ENCODE peak calls at places on chromosomes 12 and 14, in ten cellular contexts. C is foreskin fibroblast; Y is CD8-positive, alpha-beta memory T cell; Q is omental fat pad; F is NCI-H1417; V is stimulated activated CD4-positive, alpha-beta T cell treated with anti-CD3 and anti-CD28 coated beads, Interleukin-1b, Interleukin-23, amount 100 ng/mL, for 24 hours; N is ELR; P is keratinocyte; B is iPS DF 19.7; H is left cardiac atrium. T is an unnamed sample.

GRCh38 chr14:73740921-73741326 is 26.7 kb upstream of the PNMA1 start:
- DNase-seq in C (peak), Y (no peak), Q (no peak), F (no peak), V (no peak), N (no peak), P (no peak), B (no peak), H (peak), T (peak)

GRCh38 chr14:32507029-32507984 is 178.2 kb downstream of the AKAP6 start:
- DNase-seq in C (peak), Y (no peak), Q (no peak), F (no peak), V (no peak), N (peak), P (peak), B (no peak), H (no peak), T (no peak)

GRCh38 chr12:26097046-26097878 is 27.6 kb downstream of the BHLHE41 start:
- DNase-seq in C (peak), Y (peak), Q (no peak), F (peak), V (peak), N (peak), P (peak), B (no peak), H (peak), T (peak)

GRCh38 chr14:52014601-52015267 is 25.4 kb downstream of the RTRAF start:
- DNase-seq in C (no peak), Y (no peak), Q (no peak), F (no peak), V (no peak), N (no peak), P (no peak), B (no peak), H (peak), T (no peak)

GRCh38 chr12:107610030-107610859 is 75.4 kb upstream of the PWP1 start:
- DNase-seq in C (peak), Y (no peak), Q (no peak), F (peak), V (no peak), N (peak), P (no peak), B (no peak), H (no peak), T (no peak)

GRCh38 chr12:91785655-91786489 is 359.8 kb downstream of the BTG1 start:
- DNase-seq in C (no peak), Y (no peak), Q (no peak), F (no peak), V (no peak), N (no peak), P (no peak), B (no peak), H (no peak), T (no peak)

GRCh38 chr14:61362072-61362750 is 40.8 kb downstream of the PRKCH start:
- DNase-seq in C (no peak), Y (no peak), Q (no peak), F (no peak), V (no peak), N (no peak), P (no peak), B (no peak), H (no peak), T (no peak)

GRCh38 chr12:29743801-29744200 is 39.9 kb downstream of the TMTC1 start:
- DNase-seq in C (peak), Y (no peak), Q (no peak), F (no peak), V (no peak), N (no peak), P (peak), B (no peak), H (no peak), T (no peak)

GRCh38 chr12:116761499-116761898 is 23.4 kb downstream of the RNFT2 start:
- DNase-seq in C (no peak), Y (no peak), Q (no peak), F (no peak), V (no peak), N (no peak), P (no peak), B (no peak), H (no peak), T (peak)

GRCh38 chr14:55122441-55122986 is 6.5 kb upstream of the LGALS3 start:
- DNase-seq in C (peak), Y (no peak), Q (no peak), F (peak), V (no peak), N (no peak), P (no peak), B (no peak), H (peak), T (no peak)

GRCh38 chr14:22314183-22314820 is 274.7 kb downstream of the DAD1 start:
- DNase-seq in C (peak), Y (no peak), Q (no peak), F (peak), V (no peak), N (peak), P (no peak), B (no peak), H (no peak), T (no peak)

GRCh38 chr14:87732562-87732961 is 260.4 kb downstream of the GALC start:
- DNase-seq in C (no peak), Y (no peak), Q (no peak), F (no peak), V (no peak), N (no peak), P (no peak), B (no peak), H (no peak), T (no peak)

GRCh38 chr12:94567784-94568183 is 82.6 kb downstream of the TMCC3 start:
- DNase-seq in C (no peak), Y (no peak), Q (no peak), F (no peak), V (no peak), N (no peak), P (no peak), B (no peak), H (no peak), T (no peak)

GRCh38 chr12:130621696-130622298 is 94.3 kb downstream of the RIMBP2 start:
- DNase-seq in C (no peak), Y (no peak), Q (no peak), F (no peak), V (no peak), N (no peak), P (no peak), B (no peak), H (no peak), T (no peak)

GRCh38 chr12:93862424-93862823 is 185.2 kb downstream of the CRADD start:
- DNase-seq in C (peak), Y (no peak), Q (no peak), F (no peak), V (no peak), N (no peak), P (no peak), B (no peak), H (no peak), T (no peak)

GRCh38 chr12:59113831-59114273 is 193.5 kb upstream of the LRIG3 start:
- DNase-seq in C (peak), Y (no peak), Q (peak), F (peak), V (peak), N (peak), P (peak), B (peak), H (peak), T (peak)

GRCh38 chr14:78758333-78758732 is 588.2 kb downstream of the NRXN3 start:
- DNase-seq in C (peak), Y (no peak), Q (no peak), F (peak), V (no peak), N (peak), P (no peak), B (no peak), H (no peak), T (no peak)

GRCh38 chr12:128356547-128356946 is 89.6 kb downstream of the TMEM132C start:
- DNase-seq in C (no peak), Y (no peak), Q (no peak), F (no peak), V (no peak), N (no peak), P (no peak), B (no peak), H (no peak), T (no peak)

GRCh38 chr12:45731376-45731775 is 1.9 kb downstream of the ARID2 start:
- DNase-seq in C (no peak), Y (no peak), Q (no peak), F (no peak), V (no peak), N (peak), P (no peak), B (no peak), H (no peak), T (no peak)

GRCh38 chr14:38108681-38109080 is 99.0 kb upstream of the SSTR1 start:
- DNase-seq in C (peak), Y (no peak), Q (no peak), F (no peak), V (no peak), N (peak), P (no peak), B (no peak), H (no peak), T (no peak)

GRCh38 chr14:20624495-20625070 is 16.9 kb downstream of the OR6S1 start:
- DNase-seq in C (peak), Y (peak), Q (no peak), F (no peak), V (no peak), N (peak), P (no peak), B (no peak), H (peak), T (peak)

GRCh38 chr14:74362361-74362915 is 14.2 kb downstream of the VRTN start:
- DNase-seq in C (peak), Y (peak), Q (peak), F (peak), V (peak), N (peak), P (no peak), B (peak), H (peak), T (peak)

GRCh38 chr12:750356-751191 is 1.8 kb upstream of the WNK1 start:
- DNase-seq in C (no peak), Y (no peak), Q (no peak), F (no peak), V (no peak), N (no peak), P (no peak), B (no peak), H (no peak), T (no peak)

GRCh38 chr12:24913953-24914352 is 34.9 kb downstream of the BCAT1 start:
- DNase-seq in C (no peak), Y (no peak), Q (no peak), F (no peak), V (no peak), N (no peak), P (no peak), B (no peak), H (no peak), T (no peak)

GRCh38 chr12:2194060-2194459 is 141.3 kb downstream of the CACNA1C start:
- DNase-seq in C (no peak), Y (no peak), Q (no peak), F (no peak), V (no peak), N (no peak), P (no peak), B (no peak), H (no peak), T (no peak)

GRCh38 chr14:94004015-94004414 is 6.9 kb downstream of the CCDC197 start:
- DNase-seq in C (no peak), Y (no peak), Q (no peak), F (no peak), V (no peak), N (no peak), P (no peak), B (no peak), H (no peak), T (no peak)

GRCh38 chr12:56162468-56163290 is 4.5 kb downstream of the MYL6 start:
- DNase-seq in C (no peak), Y (no peak), Q (no peak), F (no peak), V (no peak), N (no peak), P (no peak), B (no peak), H (no peak), T (no peak)

GRCh38 chr14:81400852-81401251 is 728 bp upstream of the STON2 start:
- DNase-seq in C (peak), Y (no peak), Q (peak), F (peak), V (no peak), N (peak), P (peak), B (no peak), H (peak), T (peak)

GRCh38 chr12:81998761-81999378 is 239.7 kb upstream of the PPFIA2 start:
- DNase-seq in C (no peak), Y (no peak), Q (no peak), F (no peak), V (no peak), N (no peak), P (peak), B (no peak), H (no peak), T (no peak)

GRCh38 chr12:4975574-4975973 is 65.9 kb downstream of the KCNA1 start:
- DNase-seq in C (no peak), Y (no peak), Q (no peak), F (peak), V (no peak), N (no peak), P (no peak), B (no peak), H (no peak), T (no peak)

GRCh38 chr12:38157933-38158401 is 158.6 kb upstream of the ALG10B start:
- DNase-seq in C (no peak), Y (no peak), Q (no peak), F (no peak), V (no peak), N (no peak), P (no peak), B (no peak), H (no peak), T (no peak)

GRCh38 chr14:95507174-95507573 is 9.3 kb downstream of the SYNE3 start:
- DNase-seq in C (peak), Y (no peak), Q (no peak), F (no peak), V (no peak), N (peak), P (peak), B (no peak), H (peak), T (peak)

GRCh38 chr12:104354167-104354867 is 50.8 kb downstream of the EID3 start:
- DNase-seq in C (no peak), Y (no peak), Q (no peak), F (no peak), V (no peak), N (no peak), P (no peak), B (no peak), H (no peak), T (no peak)

GRCh38 chr12:24505366-24506025 is 443.4 kb downstream of the BCAT1 start:
- DNase-seq in C (no peak), Y (no peak), Q (no peak), F (no peak), V (no peak), N (peak), P (no peak), B (no peak), H (no peak), T (no peak)

GRCh38 chr14:104316723-104317499 is 178.5 kb downstream of the KIF26A start:
- DNase-seq in C (no peak), Y (no peak), Q (no peak), F (no peak), V (no peak), N (no peak), P (no peak), B (no peak), H (no peak), T (peak)

GRCh38 chr14:91305650-91306431 is 61.3 kb upstream of the GPR68 start:
- DNase-seq in C (no peak), Y (no peak), Q (no peak), F (no peak), V (no peak), N (no peak), P (no peak), B (peak), H (no peak), T (no peak)

GRCh38 chr12:105892362-105892910 is 246.3 kb downstream of the NUAK1 start:
- DNase-seq in C (no peak), Y (no peak), Q (no peak), F (no peak), V (no peak), N (no peak), P (no peak), B (no peak), H (no peak), T (no peak)

GRCh38 chr12:15546102-15546701 is 223.9 kb downstream of the PTPRO start:
- DNase-seq in C (peak), Y (peak), Q (no peak), F (no peak), V (no peak), N (no peak), P (no peak), B (no peak), H (no peak), T (no peak)

GRCh38 chr14:91681893-91682563 is 49.9 kb downstream of the CATSPERB start:
- DNase-seq in C (no peak), Y (no peak), Q (no peak), F (no peak), V (no peak), N (no peak), P (no peak), B (no peak), H (no peak), T (no peak)

GRCh38 chr12:27031531-27031930 is 9.2 kb downstream of the MED21 start:
- DNase-seq in C (no peak), Y (no peak), Q (no peak), F (no peak), V (no peak), N (no peak), P (no peak), B (no peak), H (no peak), T (no peak)